ENCODE peak calls at places on chromosomes 3 and 15, in five cellular contexts. One of them, this sample, is unnamed.

GRCh38 chr3:8482960-8483665 is 18.5 kb upstream of the LMCD1 start:
- ATAC-seq in activated T-cell treated with anti-CD3 and anti-CD28 coated beads, Interleukin-2, amount 50 U/mL, for 72 hours: no peak
- ATAC-seq in HCT116: no peak
- ATAC-seq in right cardiac atrium: peak; percentile 93
- ATAC-seq in T-cell: no peak
- ATAC-seq in this sample: no peak

GRCh38 chr15:60326824-60327654 is 70.7 kb downstream of the ANXA2 start:
- ATAC-seq in T-cell: no peak
- ATAC-seq in activated T-cell treated with anti-CD3 and anti-CD28 coated beads, Interleukin-2, amount 50 U/mL, for 72 hours: no peak
- ATAC-seq in HCT116: peak; percentile 74
- ATAC-seq in right cardiac atrium: no peak
- ATAC-seq in this sample: no peak

GRCh38 chr15:90929709-90930019 is 2.7 kb downstream of the HDDC3 start:
- ATAC-seq in activated T-cell treated with anti-CD3 and anti-CD28 coated beads, Interleukin-2, amount 50 U/mL, for 72 hours: no peak
- ATAC-seq in HCT116: no peak
- ATAC-seq in right cardiac atrium: no peak
- ATAC-seq in T-cell: no peak
- ATAC-seq in this sample: no peak

GRCh38 chr3:141336672-141337522 is 31.4 kb upstream of the ZBTB38 start:
- ATAC-seq in right cardiac atrium: peak; percentile 62
- ATAC-seq in T-cell: no peak
- ATAC-seq in HCT116: no peak
- ATAC-seq in activated T-cell treated with anti-CD3 and anti-CD28 coated beads, Interleukin-2, amount 50 U/mL, for 72 hours: no peak
- ATAC-seq in this sample: peak; percentile 38

GRCh38 chr3:129230311-129231019 is 18.9 kb upstream of the COPG1 start:
- ATAC-seq in activated T-cell treated with anti-CD3 and anti-CD28 coated beads, Interleukin-2, amount 50 U/mL, for 72 hours: peak; percentile 96
- ATAC-seq in HCT116: peak; percentile 60
- ATAC-seq in T-cell: peak; percentile 58
- ATAC-seq in right cardiac atrium: peak; percentile 34
- ATAC-seq in this sample: peak; percentile 96

GRCh38 chr3:54918516-54918915 is 9.3 kb downstream of the LRTM1 start:
- ATAC-seq in T-cell: peak; percentile 11
- ATAC-seq in right cardiac atrium: no peak
- ATAC-seq in HCT116: no peak
- ATAC-seq in activated T-cell treated with anti-CD3 and anti-CD28 coated beads, Interleukin-2, amount 50 U/mL, for 72 hours: no peak
- ATAC-seq in this sample: no peak

GRCh38 chr3:187150599-187150998 is 11.3 kb upstream of the RPL39L start:
- ATAC-seq in right cardiac atrium: no peak
- ATAC-seq in HCT116: peak; percentile 63
- ATAC-seq in activated T-cell treated with anti-CD3 and anti-CD28 coated beads, Interleukin-2, amount 50 U/mL, for 72 hours: peak; percentile 61
- ATAC-seq in T-cell: peak; percentile 58
- ATAC-seq in this sample: peak; percentile 61

GRCh38 chr3:126339466-126339865 is 17.7 kb downstream of the KLF15 start:
- ATAC-seq in HCT116: no peak
- ATAC-seq in T-cell: no peak
- ATAC-seq in right cardiac atrium: no peak
- ATAC-seq in activated T-cell treated with anti-CD3 and anti-CD28 coated beads, Interleukin-2, amount 50 U/mL, for 72 hours: no peak
- ATAC-seq in this sample: no peak

GRCh38 chr3:98032881-98033280 is 2.2 kb downstream of the GABRR3 start:
- ATAC-seq in HCT116: no peak
- ATAC-seq in T-cell: no peak
- ATAC-seq in right cardiac atrium: no peak
- ATAC-seq in activated T-cell treated with anti-CD3 and anti-CD28 coated beads, Interleukin-2, amount 50 U/mL, for 72 hours: peak; percentile 40
- ATAC-seq in this sample: no peak

GRCh38 chr3:11632564-11632963 is 11.2 kb downstream of the VGLL4 start:
- ATAC-seq in HCT116: no peak
- ATAC-seq in T-cell: no peak
- ATAC-seq in right cardiac atrium: no peak
- ATAC-seq in activated T-cell treated with anti-CD3 and anti-CD28 coated beads, Interleukin-2, amount 50 U/mL, for 72 hours: no peak
- ATAC-seq in this sample: no peak

GRCh38 chr3:17300441-17300840 is 415.7 kb downstream of the PLCL2 start:
- ATAC-seq in HCT116: no peak
- ATAC-seq in T-cell: no peak
- ATAC-seq in activated T-cell treated with anti-CD3 and anti-CD28 coated beads, Interleukin-2, amount 50 U/mL, for 72 hours: no peak
- ATAC-seq in right cardiac atrium: no peak
- ATAC-seq in this sample: no peak

GRCh38 chr3:158725348-158725966 is 6.8 kb downstream of the RARRES1 start:
- ATAC-seq in HCT116: peak; percentile 39
- ATAC-seq in right cardiac atrium: peak; percentile 85
- ATAC-seq in activated T-cell treated with anti-CD3 and anti-CD28 coated beads, Interleukin-2, amount 50 U/mL, for 72 hours: peak; percentile 61
- ATAC-seq in T-cell: no peak
- ATAC-seq in this sample: peak; percentile 46